ENCODE peak calls at places on chromosomes 16 and 17, in four cellular contexts. One of them, this sample, is unnamed.

GRCh38 chr17:16980813-16981731 is 9.2 kb upstream of the TNFRSF13B start:
- DNase-seq in non-pigmented ciliary epithelial cell: no peak
- DNase-seq in M059J: peak; percentile 47
- DNase-seq in cortex of kidney: no peak
- DNase-seq in this sample: peak; percentile 48

GRCh38 chr17:50396261-50397110 is 837 bp downstream of the LRRC59 start:
- DNase-seq in non-pigmented ciliary epithelial cell: no peak
- DNase-seq in M059J: peak; percentile 57
- DNase-seq in cortex of kidney: no peak
- DNase-seq in this sample: peak; percentile 64

GRCh38 chr16:8655184-8655717 is 19.2 kb upstream of the ABAT start:
- DNase-seq in non-pigmented ciliary epithelial cell: no peak
- DNase-seq in M059J: peak; percentile 42
- DNase-seq in cortex of kidney: no peak
- DNase-seq in this sample: peak; percentile 51

GRCh38 chr16:68517606-68518161 is 21.4 kb upstream of the ZFP90 start:
- DNase-seq in non-pigmented ciliary epithelial cell: no peak
- DNase-seq in M059J: no peak
- DNase-seq in cortex of kidney: no peak
- DNase-seq in this sample: no peak

GRCh38 chr17:77491921-77492445 is 351.2 kb downstream of the SEC14L1 start:
- DNase-seq in non-pigmented ciliary epithelial cell: no peak
- DNase-seq in M059J: no peak
- DNase-seq in cortex of kidney: no peak
- DNase-seq in this sample: no peak

GRCh38 chr16:55577888-55578287 is 11.4 kb downstream of the CAPNS2 start:
- DNase-seq in non-pigmented ciliary epithelial cell: no peak
- DNase-seq in M059J: no peak
- DNase-seq in cortex of kidney: no peak
- DNase-seq in this sample: no peak

GRCh38 chr16:86496262-86496928 is 13.9 kb upstream of the FOXF1 start:
- DNase-seq in non-pigmented ciliary epithelial cell: no peak
- DNase-seq in M059J: no peak
- DNase-seq in cortex of kidney: no peak
- DNase-seq in this sample: no peak

GRCh38 chr16:8936421-8936820 is 27.3 kb downstream of the USP7 start:
- DNase-seq in non-pigmented ciliary epithelial cell: peak; percentile 26
- DNase-seq in M059J: peak; percentile 69
- DNase-seq in cortex of kidney: no peak
- DNase-seq in this sample: peak; percentile 55

This sample was measured in EH.